ENCODE peak calls at places on chromosomes 3 and 15, in five cellular contexts. V, H, X, J and N are unnamed samples.

GRCh38 chr3:139772539-139773500 is 95.0 kb upstream of the NMNAT3 start:
- DNase-seq in J (peak; percentile 64), X (no peak), V (no peak), H (peak; percentile 54), N (no peak)

GRCh38 chr15:63896336-63897115 is 62.8 kb upstream of the HERC1 start:
- DNase-seq in V (peak; percentile 62), H (peak; percentile 50), X (no peak), J (peak; percentile 77), N (no peak)

GRCh38 chr3:39754549-39754948 is 54.9 kb upstream of the MYRIP start:
- DNase-seq in J (no peak), V (no peak), X (no peak), H (no peak), N (no peak)

GRCh38 chr3:150738688-150739087 is 24.3 kb downstream of the SIAH2 start:
- DNase-seq in J (no peak), X (no peak), V (no peak), H (no peak), N (no peak)

GRCh38 chr3:124780356-124780755 is 50.1 kb downstream of the UMPS start:
- DNase-seq in V (no peak), H (peak; percentile 87), X (no peak), J (peak; percentile 94), N (no peak)

GRCh38 chr3:16426665-16427064 is 86.8 kb downstream of the RFTN1 start:
- DNase-seq in X (no peak), J (peak; percentile 39), H (peak; percentile 47), V (no peak), N (no peak)

GRCh38 chr3:127476936-127477335 is 113.6 kb downstream of the TPRA1 start:
- DNase-seq in H (no peak), J (no peak), V (no peak), X (no peak), N (no peak)

GRCh38 chr3:140521751-140522445 is 156.0 kb upstream of the TRIM42 start:
- DNase-seq in V (no peak), J (no peak), H (no peak), X (peak; percentile 41), N (no peak)

GRCh38 chr15:98700501-98700900 is 52.2 kb downstream of the IGF1R start:
- DNase-seq in H (no peak), V (no peak), J (no peak), X (no peak), N (no peak)

GRCh38 chr3:148214695-148215094 is 483.0 kb upstream of the AGTR1 start:
- DNase-seq in X (no peak), V (no peak), H (no peak), J (no peak), N (no peak)

GRCh38 chr3:63441262-63441661 is 163.2 kb downstream of the SYNPR start:
- DNase-seq in V (no peak), X (no peak), J (no peak), H (no peak), N (no peak)

GRCh38 chr3:186869253-186870235 is 27.0 kb downstream of the ADIPOQ start:
- DNase-seq in X (no peak), J (no peak), H (peak; percentile 36), V (no peak), N (no peak)

GRCh38 chr3:57221883-57222282 is 5.6 kb upstream of the APPL1 start:
- DNase-seq in V (no peak), H (peak; percentile 58), J (peak; percentile 62), X (no peak), N (no peak)

GRCh38 chr15:91142097-91142744 is 42.2 kb downstream of the SV2B start:
- DNase-seq in J (no peak), X (no peak), H (peak; percentile 3), V (no peak), N (no peak)

GRCh38 chr15:75456710-75457109 is 5.2 kb upstream of the SIN3A start:
- DNase-seq in H (peak; percentile 14), X (no peak), V (no peak), J (peak; percentile 20), N (no peak)

GRCh38 chr15:92817339-92817886 is 82.7 kb upstream of the CHD2 start:
- DNase-seq in X (no peak), J (no peak), V (no peak), H (no peak), N (no peak)

GRCh38 chr3:150411971-150412370 is 3.9 kb downstream of the TSC22D2 start:
- DNase-seq in V (no peak), X (no peak), H (peak; percentile 41), J (no peak), N (no peak)

GRCh38 chr3:141384157-141384556 is 15.9 kb downstream of the ZBTB38 start:
- DNase-seq in V (no peak), J (no peak), X (no peak), H (no peak), N (no peak)

GRCh38 chr3:24145981-24146822 is 201.1 kb downstream of the NR1D2 start:
- DNase-seq in X (no peak), V (peak; percentile 46), J (peak; percentile 94), H (peak; percentile 91), N (no peak)

GRCh38 chr3:64316971-64317370 is 91.7 kb upstream of the PRICKLE2 start:
- DNase-seq in J (no peak), H (no peak), V (peak; percentile 49), X (no peak), N (no peak)

GRCh38 chr15:68500363-68501317 is 68.7 kb upstream of the ITGA11 start:
- DNase-seq in X (no peak), H (no peak), V (no peak), J (no peak), N (no peak)

GRCh38 chr15:33188654-33189257 is 5.8 kb downstream of the FMN1 start:
- DNase-seq in V (no peak), X (no peak), J (no peak), H (no peak), N (no peak)

GRCh38 chr15:38174691-38175090 is 77.9 kb upstream of the SPRED1 start:
- DNase-seq in H (no peak), J (no peak), V (no peak), X (no peak), N (no peak)

GRCh38 chr3:138206196-138206595 is 19.1 kb downstream of the ARMC8 start:
- DNase-seq in V (no peak), J (no peak), H (no peak), X (no peak), N (no peak)

GRCh38 chr3:196280689-196281463 is 6.7 kb downstream of the PCYT1A start:
- DNase-seq in X (no peak), H (no peak), V (no peak), J (no peak), N (no peak)

GRCh38 chr15:67196672-67197363 is 57.6 kb downstream of the AAGAB start:
- DNase-seq in X (no peak), J (peak; percentile 63), V (no peak), H (peak; percentile 64), N (no peak)

GRCh38 chr3:106197532-106198187 is 328.8 kb upstream of the CBLB start:
- DNase-seq in J (peak; percentile 49), X (no peak), V (no peak), H (peak; percentile 19), N (no peak)

GRCh38 chr3:182713743-182714517 is 79.4 kb upstream of the ATP11B start:
- DNase-seq in X (no peak), J (peak; percentile 85), H (peak; percentile 87), V (no peak), N (no peak)

GRCh38 chr3:62968128-62968527 is 92.9 kb upstream of the CADPS start:
- DNase-seq in J (no peak), V (no peak), H (no peak), X (no peak), N (no peak)

GRCh38 chr3:9861626-9862130 is 17.9 kb upstream of the RPUSD3 start:
- DNase-seq in V (no peak), J (no peak), X (no peak), H (no peak), N (no peak)

GRCh38 chr3:9866639-9867038 is 13.4 kb downstream of the CIDEC start:
- DNase-seq in J (peak; percentile 68), V (no peak), X (no peak), H (peak; percentile 57), N (peak; percentile 43)

GRCh38 chr3:9861201-9861600 is 17.4 kb upstream of the RPUSD3 start:
- DNase-seq in X (no peak), J (no peak), H (no peak), V (no peak), N (no peak)

GRCh38 chr3:9859530-9860025 is 15.8 kb upstream of the RPUSD3 start:
- DNase-seq in H (no peak), X (no peak), J (no peak), V (no peak), N (no peak)

DNA sequence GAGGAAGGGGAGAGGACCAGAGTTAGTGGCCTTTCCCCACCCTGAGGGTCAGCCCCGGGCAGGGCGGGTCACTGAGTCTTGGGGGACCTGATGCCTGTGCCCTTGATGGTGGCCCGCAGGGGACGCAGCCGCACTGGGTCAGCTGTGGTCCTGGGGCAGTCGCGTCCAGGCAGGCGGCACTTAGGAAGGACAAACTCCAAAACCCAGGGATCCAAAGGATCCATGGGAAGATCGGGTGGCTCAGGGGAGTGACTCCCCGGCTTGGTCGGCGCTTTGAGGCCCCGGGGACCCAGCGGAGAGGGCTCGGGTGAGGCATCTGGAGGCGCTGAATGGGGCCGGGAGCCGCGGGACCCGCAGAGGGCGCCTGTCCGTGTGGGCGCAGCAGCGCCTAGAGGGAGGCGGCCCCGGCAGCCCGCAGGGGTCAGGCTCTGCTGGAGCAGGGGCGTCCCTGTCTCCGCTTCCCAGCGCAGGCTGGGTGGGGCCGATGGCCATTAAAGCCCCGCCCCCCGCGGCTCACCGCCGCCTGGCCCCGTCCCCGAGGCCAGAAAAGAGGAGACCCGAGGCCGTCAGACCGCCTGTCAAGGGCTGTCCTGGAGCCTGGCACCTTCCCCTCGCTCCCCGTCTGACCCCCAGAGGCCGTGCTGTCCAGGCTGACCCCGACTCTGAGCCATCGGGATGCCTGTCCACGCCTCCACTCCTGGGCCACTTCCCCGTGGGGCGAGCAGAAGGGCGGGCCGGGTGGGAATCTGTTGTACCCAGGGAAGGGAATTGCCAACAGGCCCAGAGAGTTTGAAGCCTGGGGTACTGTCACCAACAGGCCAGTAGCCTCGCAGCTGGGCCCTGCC is 17.4 kb downstream of the CIDEC start:
- DNase-seq in H (peak; percentile 36), V (no peak), J (peak; percentile 64), X (peak; percentile 74), N (no peak)
- TF ChIP-seq CTCF in H (peak; percentile 3), V (no peak), J (peak; percentile 29), X (no peak), N (peak; percentile 20)

DNA sequence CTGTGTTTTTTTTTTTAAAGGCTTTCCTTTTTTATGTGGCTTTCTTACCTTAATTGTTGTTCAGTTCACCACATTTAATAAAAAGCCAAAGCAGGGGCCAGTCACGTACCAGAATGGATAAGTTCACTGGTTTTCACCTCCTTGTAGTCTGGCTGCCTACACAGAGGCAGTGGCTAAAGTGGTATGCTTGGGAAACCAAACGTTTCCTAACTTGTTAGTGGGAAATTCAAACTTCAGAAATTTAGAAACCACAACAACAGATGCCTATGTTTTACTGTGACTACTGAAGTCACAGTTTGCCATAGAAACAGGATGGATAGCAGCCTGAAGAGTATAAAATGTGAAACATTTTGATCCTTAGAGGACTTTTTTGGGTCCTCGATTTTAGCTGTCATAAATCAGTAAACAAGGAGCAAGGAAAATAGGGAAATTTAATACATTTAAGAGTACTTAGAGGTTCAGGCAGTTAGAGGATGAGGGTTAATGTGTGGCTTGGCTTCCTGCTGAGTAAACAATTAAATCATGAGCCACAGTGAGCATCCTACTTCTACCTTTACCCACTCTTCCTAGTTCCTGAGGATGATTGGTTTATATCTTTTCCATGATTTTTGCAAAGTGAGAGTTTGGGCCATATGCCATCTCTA is 48.6 kb downstream of the CMSS1 start:
- DNase-seq in H (peak; percentile 71), J (peak; percentile 69), X (no peak), V (no peak), N (no peak)
- TF ChIP-seq CTCF in H (no peak), J (no peak), X (no peak), V (no peak), N (no peak)

GRCh38 chr3:86743233-86743632 is 247.7 kb downstream of the VGLL3 start:
- DNase-seq in X (no peak), J (no peak), V (no peak), H (no peak), N (no peak)
- TF ChIP-seq CTCF in X (no peak), J (no peak), V (no peak), H (no peak), N (no peak)

GRCh38 chr3:71310595-71311319 is 272.8 kb downstream of the FOXP1 start:
- DNase-seq in V (peak; percentile 46), H (peak; percentile 39), X (no peak), J (peak; percentile 55), N (no peak)
- TF ChIP-seq CTCF in V (no peak), H (peak; percentile 15), X (no peak), J (peak; percentile 24), N (no peak)